ENCODE peak calls at places on chromosome 1, in five cellular contexts. N is neural progenitor cell, G is PC-9, F is ovary, X is thoracic aorta. K is an unnamed sample.

GRCh38 chr1:245762396-245762910 is 607.7 kb downstream of the KIF26B start:
- DNase-seq in X (no peak), G (no peak), N (no peak), F (no peak), K (no peak)

GRCh38 chr1:36924282-36924791 is 110.0 kb downstream of the GRIK3 start:
- DNase-seq in G (no peak), F (no peak), N (peak; percentile 96), X (no peak), K (peak; percentile 31)

GRCh38 chr1:207316141-207316540 is 5.3 kb upstream of the CD55 start:
- DNase-seq in X (no peak), N (no peak), G (peak; percentile 94), F (no peak), K (no peak)

GRCh38 chr1:56696663-56697062 is 51.5 kb downstream of the PRKAA2 start:
- DNase-seq in N (no peak), F (no peak), G (peak; percentile 58), X (no peak), K (no peak)

GRCh38 chr1:206809504-206810084 is 37.3 kb upstream of the IL10 start:
- DNase-seq in X (no peak), F (no peak), N (peak; percentile 12), G (no peak), K (peak; percentile 62)

GRCh38 chr1:101996830-101997485 is at the start of gene OLFM3:
- DNase-seq in G (no peak), F (no peak), X (no peak), N (peak; percentile 94), K (peak; percentile 14)

GRCh38 chr1:196607940-196608339 is 300 bp downstream of the KCNT2 start:
- DNase-seq in G (no peak), F (no peak), X (no peak), N (peak; percentile 26), K (no peak)

GRCh38 chr1:10815863-10816195 is 19.4 kb upstream of the CASZ1 start:
- DNase-seq in X (no peak), N (no peak), F (no peak), G (no peak), K (no peak)

GRCh38 chr1:15749399-15750291 is 7.3 kb downstream of the TMEM82 start:
- DNase-seq in F (peak; percentile 39), N (no peak), G (no peak), X (peak; percentile 81), K (no peak)

GRCh38 chr1:1630965-1631792 is 794 bp upstream of the MMP23B start:
- DNase-seq in X (no peak), N (peak; percentile 59), F (peak; percentile 78), G (no peak), K (no peak)

GRCh38 chr1:43704838-43705237 is 2.5 kb upstream of the ST3GAL3 start:
- DNase-seq in G (no peak), X (no peak), F (peak; percentile 13), N (no peak), K (no peak)

GRCh38 chr1:58437623-58438022 is 108.9 kb downstream of the OMA1 start:
- DNase-seq in G (no peak), F (no peak), N (no peak), X (no peak), K (no peak)

GRCh38 chr1:211613108-211613947 is 34.4 kb upstream of the SLC30A1 start:
- DNase-seq in F (peak; percentile 55), G (peak; percentile 79), X (peak; percentile 81), N (no peak), K (no peak)

GRCh38 chr1:182781849-182782586 is 7.6 kb upstream of the NPL start:
- DNase-seq in X (no peak), N (peak; percentile 78), F (peak; percentile 51), G (peak; percentile 45), K (peak; percentile 70)

GRCh38 chr1:234980657-234981396 is 147.8 kb downstream of the TOMM20 start:
- DNase-seq in X (peak; percentile 91), G (peak; percentile 96), N (no peak), F (peak; percentile 80), K (no peak)

GRCh38 chr1:62720946-62721554 is 32.9 kb upstream of the DOCK7 start:
- DNase-seq in F (no peak), N (no peak), G (no peak), X (no peak), K (no peak)

DNA sequence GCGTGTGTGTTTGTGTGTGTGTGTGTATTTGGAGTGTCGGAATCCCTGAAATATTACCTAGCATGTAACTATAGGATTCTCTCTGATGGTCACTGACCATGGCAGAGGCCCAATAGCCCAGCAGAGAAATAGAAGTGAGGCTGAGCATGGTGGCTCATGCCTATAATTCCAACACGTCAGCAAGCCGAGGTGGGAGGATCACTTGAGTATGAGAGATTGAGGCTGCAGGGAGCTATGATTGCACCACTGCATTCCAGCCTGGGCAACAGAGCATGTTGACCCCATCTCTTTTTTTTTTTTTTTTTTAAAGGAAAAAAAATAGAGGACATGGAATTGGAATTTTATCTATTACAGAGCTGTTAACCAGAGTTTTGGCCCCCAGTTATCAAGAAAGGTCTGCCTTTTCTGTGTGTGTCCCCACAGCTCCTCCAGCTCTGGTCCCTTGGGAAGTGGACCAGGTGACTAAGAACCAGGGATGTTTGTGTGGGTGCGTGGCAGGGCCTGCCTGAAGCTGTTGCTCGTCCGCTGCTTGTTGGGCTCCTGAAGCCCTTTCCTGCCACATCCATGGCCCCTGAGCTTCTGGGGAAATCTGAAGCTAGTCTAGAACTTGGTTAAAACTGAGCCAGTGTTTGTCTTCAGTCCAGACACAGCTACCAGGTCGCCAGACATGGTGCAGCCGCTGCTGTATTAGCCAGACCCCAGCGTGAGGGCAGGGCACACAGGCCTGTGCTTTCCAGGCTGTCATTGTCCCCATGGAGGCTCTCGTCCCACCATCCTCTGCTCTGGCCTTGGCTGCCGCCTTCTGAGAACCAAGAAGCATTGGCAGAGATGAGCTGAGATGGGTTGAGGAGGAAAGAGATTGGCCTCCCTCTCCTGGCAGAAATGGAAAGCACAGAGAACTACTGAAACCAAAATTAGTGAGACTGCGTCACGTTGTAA is 25.5 kb downstream of the CAPN9 start:
- DNase-seq in X (no peak), F (peak; percentile 22), N (peak; percentile 42), G (peak; percentile 52), K (peak; percentile 51)
- TF ChIP-seq CTCF in X (peak; percentile 51), F (peak; percentile 40), N (peak; percentile 51), G (peak; percentile 61), K (peak; percentile 69)

GRCh38 chr1:226457307-226457712 is 49.4 kb upstream of the PARP1 start:
- DNase-seq in N (peak; percentile 52), F (no peak), X (no peak), G (no peak), K (no peak)
- H3K27me3 ChIP-seq in N (no peaks in the 10 kb centered on the region), F (no peaks in the 10 kb centered on the region), X (no peaks in the 10 kb centered on the region), G (peaks cover 36% of the 10 kb centered on the region), K (no peaks in the 10 kb centered on the region)

DNA sequence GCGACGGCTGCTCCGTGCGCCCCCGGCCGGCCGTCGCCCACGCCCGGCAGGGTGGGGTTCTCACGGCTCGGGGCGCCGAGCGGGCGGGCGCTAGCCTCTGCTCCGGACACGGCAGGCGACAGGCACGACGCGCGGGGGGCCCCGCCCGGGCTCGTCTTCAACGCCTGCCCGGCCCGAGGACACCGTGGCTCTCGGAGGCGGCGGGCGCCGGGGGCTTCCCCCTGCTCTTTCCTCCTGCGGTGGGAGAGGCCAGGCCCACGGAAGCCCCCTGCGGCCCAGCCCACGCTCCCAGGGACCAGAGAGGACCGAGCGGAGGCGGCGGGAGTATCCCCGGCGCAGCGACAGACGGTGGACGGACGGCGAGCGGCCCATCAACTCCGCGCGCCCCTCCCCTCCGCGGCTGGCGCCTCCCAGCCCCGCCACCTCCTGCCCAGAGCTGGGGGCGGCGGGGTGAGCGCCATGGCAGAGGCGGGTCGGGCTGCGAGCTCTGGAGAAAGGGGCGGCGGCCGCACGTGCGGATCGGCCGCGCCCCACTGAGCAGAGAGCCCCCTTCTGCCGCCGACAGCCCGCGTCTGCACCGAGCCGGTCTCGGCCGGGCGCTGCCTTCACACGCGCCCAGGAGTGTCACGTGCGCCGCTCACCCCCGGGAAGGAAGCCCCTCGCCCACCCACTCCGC is at the start of the genes SHE and TDRD10:
- DNase-seq in N (peak; percentile 62), F (peak; percentile 36), G (no peak), X (no peak), K (no peak)
- H3K4me3 ChIP-seq in N (peak within 1 kb of the TSS; percentile 42), F (peak within 1 kb of the TSS; percentile 46), G (no peak within 1 kb of the TSS), X (peak within 1 kb of the TSS; percentile 67), K (peak within 1 kb of the TSS; percentile 3)

GRCh38 chr1:175493999-175494336 is 249.4 kb downstream of the TNR start:
- DNase-seq in X (no peak), F (no peak), G (no peak), N (no peak), K (no peak)

GRCh38 chr1:175497501-175497900 is 245.9 kb downstream of the TNR start:
- DNase-seq in X (no peak), N (no peak), G (no peak), F (no peak), K (no peak)

GRCh38 chr1:175499595-175500367 is 243.6 kb downstream of the TNR start:
- DNase-seq in X (no peak), N (no peak), F (no peak), G (no peak), K (no peak)

GRCh38 chr1:175494950-175495349 is 248.4 kb downstream of the TNR start:
- DNase-seq in G (no peak), N (no peak), X (no peak), F (no peak), K (no peak)

DNA sequence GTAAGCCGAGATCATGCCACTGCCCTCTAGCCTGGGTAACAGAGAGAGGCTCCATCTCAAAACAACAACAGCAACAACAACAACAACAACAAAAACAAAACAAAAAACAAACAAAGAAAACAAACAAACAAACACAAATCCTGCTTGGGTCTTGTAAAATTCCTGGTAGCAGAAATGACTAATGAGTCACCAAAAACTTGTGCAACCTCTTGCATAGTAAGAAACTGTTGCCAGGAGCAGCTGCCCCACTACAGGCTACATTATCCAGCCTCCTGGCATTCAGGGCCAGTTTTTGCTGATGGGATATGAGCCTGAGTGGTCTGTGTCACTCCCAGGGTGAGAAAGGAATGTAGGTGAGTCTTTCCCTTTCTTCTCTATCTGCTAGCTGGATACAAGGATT is 245.4 kb downstream of the TNR start:
- DNase-seq in G (peak; percentile 49), F (no peak), N (no peak), X (no peak), K (no peak)
- TF ChIP-seq CTCF in G (no peak), F (no peak), N (no peak), X (no peak), K (no peak)

DNA sequence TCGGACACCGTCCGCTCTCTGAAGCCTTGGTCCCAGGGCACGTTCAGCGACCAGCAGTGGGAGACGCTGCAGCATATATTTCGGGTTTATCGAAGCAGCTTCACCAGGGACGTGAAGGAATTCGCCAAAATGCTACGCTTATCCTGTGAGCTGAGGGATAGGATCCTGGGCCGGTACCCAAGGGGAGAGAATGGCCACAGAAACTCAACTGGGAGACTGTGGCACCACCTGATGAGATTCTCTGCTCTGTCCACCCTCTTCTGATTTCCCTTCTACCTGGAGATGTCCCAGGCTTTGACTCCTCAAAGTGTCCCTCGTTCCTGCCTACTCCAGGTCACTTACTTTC is 855 bp downstream of the CD1D start:
- DNase-seq in F (no peak), G (no peak), N (no peak), X (no peak), K (no peak)
- H3K27me3 ChIP-seq in F (no peaks in the 10 kb centered on the region), G (peaks cover 74% of the 10 kb centered on the region), N (peaks cover 100% of the 10 kb centered on the region), X (no peaks in the 10 kb centered on the region), K (peaks cover 100% of the 10 kb centered on the region)

GRCh38 chr1:9322845-9323244 is 30.2 kb downstream of the SPSB1 start:
- DNase-seq in X (no peak), G (no peak), F (no peak), N (peak; percentile 27), K (no peak)

GRCh38 chr1:9328681-9329080 is 36.0 kb downstream of the SPSB1 start:
- DNase-seq in X (no peak), N (no peak), G (no peak), F (no peak), K (no peak)

GRCh38 chr1:9324246-9325096 is 31.8 kb downstream of the SPSB1 start:
- DNase-seq in X (no peak), N (no peak), G (no peak), F (no peak), K (no peak)

GRCh38 chr1:9328201-9328600 is 35.5 kb downstream of the SPSB1 start:
- DNase-seq in F (no peak), N (no peak), G (no peak), X (no peak), K (no peak)

GRCh38 chr1:9326596-9326995 is 33.9 kb downstream of the SPSB1 start:
- DNase-seq in G (no peak), N (peak; percentile 22), X (no peak), F (peak; percentile 56), K (no peak)
- H3K4me3 ChIP-seq in G (no peak overlapping the region), N (no peak overlapping the region), X (peak overlapping the region; percentile 33), F (no peak overlapping the region), K (no peak overlapping the region)